ENCODE peak calls at places on chromosomes 2 and 18, in eight cellular contexts. I is H54; E is mucosa of gallbladder; U is skeletal muscle cell; P is cardiac muscle cell; N is IMR-90; H is effector memory CD4-positive, alpha-beta T cell; Z is stimulated activated CD8-positive, alpha-beta memory T cell treated with anti-CD3 and anti-CD28 coated beads, Interleukin-15, amount 100 ng/mL, for 24 hours. W is an unnamed sample.

GRCh38 chr2:10234409-10235094 is 68.2 kb upstream of the HPCAL1 start:
- DNase-seq in I (no peak), E (no peak), U (no peak), P (no peak), N (no peak), H (no peak), Z (no peak), W (no peak)

GRCh38 chr2:60453896-60454295 is 99.6 kb downstream of the BCL11A start:
- DNase-seq in I (no peak), E (no peak), U (no peak), P (no peak), N (no peak), H (no peak), Z (no peak), W (no peak)

GRCh38 chr2:67899187-67899586 is 163.6 kb downstream of the C1D start:
- DNase-seq in I (no peak), E (no peak), U (no peak), P (no peak), N (no peak), H (no peak), Z (no peak), W (no peak)

GRCh38 chr2:111667542-111668273 is 216.3 kb downstream of the ANAPC1 start:
- DNase-seq in I (no peak), E (peak), U (peak), P (peak), N (peak), H (no peak), Z (no peak), W (peak)

GRCh38 chr2:239879423-239880084 is 145.6 kb downstream of the NDUFA10 start:
- DNase-seq in I (no peak), E (no peak), U (no peak), P (no peak), N (no peak), H (no peak), Z (no peak), W (peak)

GRCh38 chr2:164621761-164622105 is 451 bp upstream of the GRB14 start:
- DNase-seq in I (no peak), E (no peak), U (no peak), P (no peak), N (no peak), H (no peak), Z (no peak), W (no peak)

GRCh38 chr2:142037051-142037450 is 93.8 kb downstream of the LRP1B start:
- DNase-seq in I (no peak), E (no peak), U (no peak), P (peak), N (no peak), H (no peak), Z (no peak), W (no peak)

GRCh38 chr2:161250864-161251436 is 57.3 kb upstream of the PSMD14 start:
- DNase-seq in I (peak), E (no peak), U (no peak), P (peak), N (peak), H (no peak), Z (no peak), W (no peak)

GRCh38 chr2:42192642-42193566 is 23.8 kb downstream of the EML4 start:
- DNase-seq in I (no peak), E (no peak), U (no peak), P (no peak), N (no peak), H (no peak), Z (no peak), W (no peak)

GRCh38 chr2:8922431-8922830 is 81.1 kb downstream of the MBOAT2 start:
- DNase-seq in I (no peak), E (no peak), U (no peak), P (no peak), N (peak), H (no peak), Z (no peak), W (no peak)

GRCh38 chr18:76430636-76431035 is 64.4 kb downstream of the ZNF516 start:
- DNase-seq in I (no peak), E (no peak), U (no peak), P (no peak), N (peak), H (no peak), Z (no peak), W (no peak)

GRCh38 chr2:85878719-85879390 is 9.9 kb downstream of the ST3GAL5 start:
- DNase-seq in I (no peak), E (no peak), U (no peak), P (no peak), N (no peak), H (no peak), Z (no peak), W (no peak)

GRCh38 chr18:79530821-79531220 is 135.1 kb downstream of the NFATC1 start:
- DNase-seq in I (no peak), E (no peak), U (no peak), P (no peak), N (no peak), H (no peak), Z (no peak), W (no peak)

GRCh38 chr18:4921548-4921947 is 275.5 kb downstream of the AKAIN1 start:
- DNase-seq in I (no peak), E (no peak), U (no peak), P (no peak), N (no peak), H (no peak), Z (no peak), W (no peak)

GRCh38 chr2:240140511-240140910 is at the start of gene OTOS:
- DNase-seq in I (no peak), E (no peak), U (no peak), P (no peak), N (no peak), H (no peak), Z (no peak), W (no peak)

GRCh38 chr2:73979686-73980085 is 5.0 kb upstream of the TET3 start:
- DNase-seq in I (no peak), E (no peak), U (peak), P (no peak), N (peak), H (no peak), Z (no peak), W (no peak)

GRCh38 chr2:158600155-158600802 is 143.5 kb downstream of the PKP4 start:
- DNase-seq in I (peak), E (peak), U (peak), P (no peak), N (peak), H (no peak), Z (no peak), W (peak)

GRCh38 chr2:101105654-101106053 is 45.5 kb downstream of the TBC1D8 start:
- DNase-seq in I (no peak), E (no peak), U (no peak), P (no peak), N (no peak), H (no peak), Z (no peak), W (no peak)

GRCh38 chr2:5387421-5387820 is 304.8 kb upstream of the SOX11 start:
- DNase-seq in I (no peak), E (no peak), U (no peak), P (no peak), N (no peak), H (no peak), Z (no peak), W (no peak)

GRCh38 chr18:80108122-80108536 is 933 bp upstream of the ADNP2 start:
- DNase-seq in I (no peak), E (no peak), U (no peak), P (no peak), N (no peak), H (peak), Z (no peak), W (no peak)

GRCh38 chr2:47108638-47109372 is 46.3 kb downstream of the STPG4 start:
- DNase-seq in I (peak), E (no peak), U (no peak), P (no peak), N (peak), H (no peak), Z (no peak), W (no peak)

GRCh38 chr2:238904716-238905115 is 56.8 kb downstream of the TWIST2 start:
- DNase-seq in I (no peak), E (no peak), U (no peak), P (no peak), N (no peak), H (no peak), Z (no peak), W (no peak)

GRCh38 chr2:54678719-54679118 is 44.7 kb upstream of the EML6 start:
- DNase-seq in I (no peak), E (no peak), U (no peak), P (no peak), N (no peak), H (no peak), Z (no peak), W (no peak)

GRCh38 chr18:36702398-36703010 is 126.3 kb downstream of the TPGS2 start:
- DNase-seq in I (no peak), E (no peak), U (no peak), P (no peak), N (no peak), H (no peak), Z (no peak), W (no peak)

GRCh38 chr2:10158681-10159080 is 36.1 kb downstream of the RRM2 start:
- DNase-seq in I (no peak), E (no peak), U (no peak), P (no peak), N (no peak), H (no peak), Z (no peak), W (no peak)

GRCh38 chr2:207501797-207502196 is 28.0 kb upstream of the CREB1 start:
- DNase-seq in I (no peak), E (no peak), U (no peak), P (no peak), N (no peak), H (no peak), Z (no peak), W (no peak)